ENCODE peak calls at places on chromosomes 16 and 17, in seven cellular contexts. Q is GM23338, K is spleen, N is endothelial cell of umbilical vein, C is HCT116, Z is HepG2, J is HL-60. E is an unnamed sample.

GRCh38 chr17:75759457-75759856 is 5.5 kb downstream of the GALK1 start:
- DNase-seq in Q (no peak), K (no peak), N (no peak), C (no peak), Z (no peak), J (no peak), E (no peak)

GRCh38 chr17:14169901-14170300 is 66.8 kb downstream of the CDRT15 start:
- DNase-seq in Q (no peak), K (no peak), N (no peak), C (no peak), Z (no peak), J (no peak), E (no peak)

GRCh38 chr16:57039148-57039812 is 49.9 kb downstream of the NLRC5 start:
- DNase-seq in Q (no peak), K (peak; percentile 86), N (peak; percentile 23), C (no peak), Z (no peak), J (peak; percentile 94), E (peak; percentile 54)

GRCh38 chr16:1770328-1771071 is 843 bp downstream of the NME3 start:
- DNase-seq in Q (peak; percentile 76), K (peak; percentile 90), N (peak; percentile 56), C (peak; percentile 62), Z (no peak), J (no peak), E (peak; percentile 40)

GRCh38 chr16:252366-253337 is 18.0 kb downstream of the FAM234A start:
- DNase-seq in Q (no peak), K (no peak), N (peak; percentile 53), C (no peak), Z (no peak), J (peak; percentile 43), E (no peak)

GRCh38 chr17:67520282-67520906 is 143.3 kb downstream of the PITPNC1 start:
- DNase-seq in Q (no peak), K (no peak), N (no peak), C (no peak), Z (no peak), J (peak; percentile 80), E (no peak)

GRCh38 chr16:10828851-10829331 is 10.3 kb upstream of the TVP23A start:
- DNase-seq in Q (peak; percentile 30), K (peak; percentile 90), N (peak; percentile 92), C (no peak), Z (no peak), J (no peak), E (peak; percentile 93)

GRCh38 chr16:65388592-65388991 is 266.7 kb upstream of the CDH11 start:
- DNase-seq in Q (no peak), K (no peak), N (no peak), C (no peak), Z (no peak), J (no peak), E (no peak)

GRCh38 chr16:70691223-70692129 is 5.6 kb upstream of the MTSS2 start:
- DNase-seq in Q (no peak), K (no peak), N (peak; percentile 54), C (no peak), Z (peak; percentile 48), J (no peak), E (peak; percentile 73)
- TF ChIP-seq POLR2AphosphoS5 in Q (no peak), K (peak; percentile 82), N (no peak), C (no peak), Z (no peak), J (no peak), E (peak; percentile 48)

DNA sequence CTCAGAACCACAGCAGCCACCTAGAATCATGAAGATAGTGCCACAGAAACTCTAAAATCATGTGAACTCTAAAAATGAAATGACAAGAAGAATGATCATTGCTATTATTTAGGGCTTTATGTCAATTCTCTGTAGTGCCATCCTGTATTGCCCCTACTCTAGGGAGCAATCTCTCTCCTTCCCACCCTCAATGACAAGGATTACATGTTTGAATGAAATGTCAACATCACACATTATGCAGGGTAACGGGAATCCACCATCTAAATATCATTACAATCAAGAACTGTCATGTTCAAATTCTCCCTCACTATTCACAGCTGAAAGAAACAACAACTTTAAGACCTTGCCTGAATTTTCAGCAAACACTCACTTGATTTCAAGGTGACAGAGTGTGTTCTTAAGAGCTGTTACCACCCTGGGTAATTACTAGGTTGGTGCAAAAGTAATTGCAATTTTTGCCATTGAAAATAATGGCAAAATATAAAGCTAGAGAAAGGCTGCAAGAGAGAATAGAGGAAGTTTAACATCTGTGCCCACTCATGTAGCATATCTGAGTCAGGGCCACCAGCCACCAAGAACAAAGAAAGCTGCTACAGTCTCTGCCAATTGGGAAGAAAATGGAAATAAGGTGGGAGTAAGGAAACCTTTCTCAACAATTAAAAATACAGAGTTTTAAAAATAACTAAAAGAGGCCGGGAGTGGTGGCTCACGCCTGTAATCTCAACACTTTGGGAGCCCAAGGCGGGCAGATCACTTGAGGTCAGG is 112.8 kb upstream of the PSMD7 start:
- DNase-seq in Q (no peak), K (no peak), N (no peak), C (no peak), Z (no peak), J (no peak), E (no peak)
- H3K27ac ChIP-seq in Q (no peak overlapping the region), K (no peak overlapping the region), N (no peak overlapping the region), C (no peak overlapping the region), Z (no peak overlapping the region), J (no peak overlapping the region), E (no peak overlapping the region)

GRCh38 chr17:74442670-74443515 is 11.0 kb downstream of the GPRC5C start:
- DNase-seq in Q (peak; percentile 64), K (peak; percentile 92), N (no peak), C (peak; percentile 89), Z (peak; percentile 95), J (peak; percentile 78), E (peak; percentile 95)
- H3K4me3 ChIP-seq in Q (peak overlapping the region; percentile 16), K (peak overlapping the region; percentile 12), N (no peak overlapping the region), C (peak overlapping the region; percentile 39), Z (peak overlapping the region; percentile 72), J (peak overlapping the region; percentile 16), E (peak overlapping the region; percentile 42)

DNA sequence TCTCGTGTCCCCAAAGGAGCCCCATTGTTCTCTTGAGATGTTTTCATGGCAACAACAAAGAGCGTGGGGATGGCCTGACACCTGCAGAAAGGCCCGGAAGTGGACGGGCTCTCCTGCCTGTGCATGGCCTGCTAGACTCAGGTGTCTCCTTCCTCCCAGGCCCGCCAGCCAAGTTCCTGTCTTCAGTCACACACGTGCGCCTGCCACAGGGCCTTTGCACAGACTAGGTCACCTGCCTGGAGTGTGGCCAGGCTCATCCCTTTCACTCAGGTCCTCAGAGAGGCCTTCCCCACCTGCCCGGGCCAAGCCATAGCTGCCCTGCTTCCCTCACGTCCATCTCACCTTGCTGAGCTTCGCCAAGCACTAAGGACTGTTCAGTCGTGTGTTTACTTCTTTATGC is 300.9 kb downstream of the FOXL1 start:
- DNase-seq in Q (no peak), K (no peak), N (no peak), C (no peak), Z (no peak), J (no peak), E (no peak)
- TF ChIP-seq POLR2AphosphoS5 in Q (no peak), K (no peak), N (no peak), C (no peak), Z (no peak), J (no peak), E (no peak)

GRCh38 chr16:85353013-85353412 is 240.7 kb upstream of the CIBAR2 start:
- DNase-seq in Q (no peak), K (no peak), N (no peak), C (no peak), Z (no peak), J (no peak), E (no peak)

GRCh38 chr16:85356157-85356556 is 243.9 kb upstream of the CIBAR2 start:
- DNase-seq in Q (no peak), K (no peak), N (no peak), C (no peak), Z (no peak), J (no peak), E (no peak)

GRCh38 chr16:85355515-85355837 is 243.2 kb upstream of the CIBAR2 start:
- DNase-seq in Q (no peak), K (no peak), N (no peak), C (no peak), Z (no peak), J (no peak), E (no peak)

GRCh38 chr16:85353839-85354622 is 241.8 kb upstream of the CIBAR2 start:
- DNase-seq in Q (no peak), K (no peak), N (no peak), C (no peak), Z (no peak), J (no peak), E (no peak)

GRCh38 chr16:85354623-85355514 is 242.6 kb upstream of the CIBAR2 start:
- DNase-seq in Q (no peak), K (no peak), N (no peak), C (no peak), Z (no peak), J (no peak), E (peak; percentile 53)
- H3K27ac ChIP-seq in Q (peak overlapping the region; percentile 32), K (peak overlapping the region; percentile 17), N (no peak overlapping the region), C (peak overlapping the region; percentile 7), Z (no peak overlapping the region), J (no peak overlapping the region), E (peak overlapping the region; percentile 77)

E was measured in upper lobe of left lung.